ENCODE peak calls at places on chromosomes 6 and 20, in six cellular contexts. L, Q, V, P, T and H are unnamed samples.

GRCh38 chr6:43096451-43097097 is 20.5 kb downstream of the PTK7 start:
- DNase-seq in P (no peak), T (peak), L (peak), Q (peak), V (no peak), H (no peak)

GRCh38 chr6:128981716-128982115 is 98.8 kb downstream of the LAMA2 start:
- DNase-seq in L (no peak), Q (no peak), T (no peak), P (no peak), V (no peak), H (no peak)

GRCh38 chr6:36984581-36985383 is 1.2 kb downstream of the MTCH1 start:
- DNase-seq in T (no peak), V (peak), L (peak), Q (peak), P (no peak), H (peak)

GRCh38 chr6:113147544-113147943 is 709.6 kb upstream of the MARCKS start:
- DNase-seq in T (no peak), P (no peak), Q (no peak), V (no peak), L (no peak), H (no peak)

GRCh38 chr20:47475419-47476044 is 26.2 kb upstream of the NCOA3 start:
- DNase-seq in L (peak), V (no peak), P (no peak), Q (no peak), T (no peak), H (no peak)

GRCh38 chr20:33303595-33303994 is 20.6 kb downstream of the BPIFB1 start:
- DNase-seq in L (no peak), V (no peak), Q (no peak), T (no peak), P (no peak), H (no peak)

GRCh38 chr6:109791301-109791700 is 100.2 kb downstream of the FIG4 start:
- DNase-seq in T (no peak), P (peak), V (no peak), L (no peak), Q (peak), H (no peak)

GRCh38 chr6:78861509-78861908 is 5.8 kb upstream of the IRAK1BP1 start:
- DNase-seq in P (no peak), V (no peak), Q (no peak), L (no peak), T (no peak), H (no peak)

GRCh38 chr6:5279891-5280338 is 18.6 kb downstream of the FARS2 start:
- DNase-seq in L (no peak), T (no peak), P (no peak), V (peak), Q (no peak), H (no peak)

GRCh38 chr20:48709744-48710143 is 118.1 kb downstream of the PREX1 start:
- DNase-seq in P (no peak), V (no peak), Q (no peak), L (peak), T (no peak), H (no peak)

GRCh38 chr20:60101201-60101893 is 143.1 kb downstream of the CDH26 start:
- DNase-seq in V (no peak), T (no peak), P (no peak), L (no peak), Q (no peak), H (no peak)

GRCh38 chr6:108550256-108550655 is 10.5 kb upstream of the FOXO3 start:
- DNase-seq in T (no peak), P (no peak), L (no peak), V (no peak), Q (no peak), H (no peak)

GRCh38 chr6:33314943-33315752 is 1.3 kb upstream of the TAPBP start:
- DNase-seq in V (no peak), T (peak), L (peak), Q (peak), P (no peak), H (no peak)

GRCh38 chr6:119174879-119175817 is 96.7 kb upstream of the FAM184A start:
- DNase-seq in P (no peak), Q (no peak), V (no peak), L (peak), T (no peak), H (no peak)

GRCh38 chr6:135025175-135025574 is 29.4 kb downstream of the HBS1L start:
- DNase-seq in V (no peak), L (no peak), Q (no peak), P (no peak), T (no peak), H (no peak)

GRCh38 chr20:25237610-25238318 is 10.1 kb upstream of the PYGB start:
- DNase-seq in T (peak), P (no peak), Q (no peak), V (peak), L (peak), H (no peak)

GRCh38 chr6:106360989-106361430 is 493 bp downstream of the CRYBG1 start:
- DNase-seq in Q (peak), P (no peak), V (peak), L (no peak), T (peak), H (no peak)

GRCh38 chr6:167141667-167142432 is 15.9 kb downstream of the GPR31 start:
- DNase-seq in Q (peak), P (no peak), L (peak), V (peak), T (no peak), H (no peak)

GRCh38 chr6:72035966-72036365 is 149.6 kb downstream of the RIMS1 start:
- DNase-seq in P (no peak), Q (no peak), T (no peak), L (no peak), V (no peak), H (no peak)

GRCh38 chr6:37239511-37239910 is 18.1 kb upstream of the TBC1D22B start:
- DNase-seq in Q (no peak), T (no peak), V (no peak), P (no peak), L (peak), H (no peak)

GRCh38 chr20:33370296-33370695 is 31.0 kb downstream of the CDK5RAP1 start:
- DNase-seq in Q (no peak), P (no peak), V (peak), T (no peak), L (no peak), H (no peak)

GRCh38 chr6:107607109-107607508 is 117.2 kb downstream of the SOBP start:
- DNase-seq in P (no peak), Q (no peak), V (no peak), T (no peak), L (peak), H (no peak)

GRCh38 chr20:64030371-64031134 is 5.4 kb upstream of the C20orf204 start:
- DNase-seq in P (no peak), L (no peak), V (no peak), T (no peak), Q (no peak), H (no peak)

GRCh38 chr6:163083141-163083540 is 331.4 kb upstream of the QKI start:
- DNase-seq in V (no peak), T (no peak), Q (peak), L (no peak), P (no peak), H (no peak)

GRCh38 chr20:61929561-61929960 is 136.1 kb downstream of the TAF4 start:
- DNase-seq in V (no peak), T (no peak), Q (no peak), P (no peak), L (no peak), H (no peak)

GRCh38 chr6:134550604-134551003 is 232.7 kb upstream of the SGK1 start:
- DNase-seq in P (no peak), L (peak), V (no peak), T (no peak), Q (no peak), H (no peak)

GRCh38 chr6:69758214-69758613 is 38.6 kb downstream of the LMBRD1 start:
- DNase-seq in L (no peak), V (no peak), T (no peak), P (no peak), Q (no peak), H (no peak)

GRCh38 chr6:38783436-38784228 is 68.5 kb downstream of the DNAH8 start:
- DNase-seq in L (no peak), T (no peak), P (no peak), V (no peak), Q (peak), H (no peak)

GRCh38 chr6:90286884-90287488 is 9.7 kb downstream of the BACH2 start:
- DNase-seq in V (peak), L (peak), P (no peak), Q (peak), T (no peak), H (no peak)

GRCh38 chr6:33417127-33417902 is 592 bp downstream of the CUTA start:
- DNase-seq in Q (peak), P (no peak), L (peak), T (no peak), V (no peak), H (no peak)

GRCh38 chr6:15800821-15801617 is 138.2 kb upstream of the DTNBP1 start:
- DNase-seq in L (no peak), Q (no peak), V (no peak), P (no peak), T (no peak), H (no peak)